ENCODE peak calls at places on chromosomes 7 and 10, in ten cellular contexts. E is NCI-H446, C is activated gamma-delta T cell treated with Interleukin-2 at 50 U/mL for 16 hours, S is iPS-NIHi11, O is fibroblast of lung, Z is neural progenitor cell, N is NCI-H69, F is GM12865, K is NCI-H1417, D is GOT3. R is an unnamed sample.

GRCh38 chr7:50149364-50149763 is 56.3 kb upstream of the ZPBP start:
- DNase-seq in F (no peak), O (no peak), D (no peak), S (no peak), K (no peak), N (no peak), E (no peak), C (no peak), Z (no peak), R (no peak)

GRCh38 chr7:88020953-88021650 is 87.1 kb downstream of the ADAM22 start:
- DNase-seq in O (no peak), D (no peak), Z (no peak), S (no peak), N (no peak), E (no peak), C (no peak), K (no peak), F (no peak), R (no peak)

GRCh38 chr7:149469806-149470205 is 8.9 kb upstream of the ZNF777 start:
- DNase-seq in K (no peak), D (no peak), N (no peak), C (no peak), Z (no peak), E (no peak), S (no peak), F (no peak), O (no peak), R (no peak)

GRCh38 chr10:46528171-46528671 is 28.2 kb downstream of the GPRIN2 start:
- DNase-seq in F (no peak), E (no peak), D (no peak), Z (no peak), K (no peak), C (no peak), S (no peak), N (no peak), O (no peak), R (no peak)

GRCh38 chr10:3067859-3068179 is 471 bp downstream of the PFKP start:
- DNase-seq in E (no peak), F (no peak), S (peak; percentile 38), Z (peak; percentile 43), K (no peak), N (peak; percentile 49), D (no peak), C (no peak), O (no peak), R (no peak)

GRCh38 chr7:104967088-104967487 is 46.9 kb upstream of the KMT2E start:
- DNase-seq in K (no peak), N (no peak), Z (no peak), S (no peak), D (no peak), C (no peak), E (no peak), O (no peak), F (no peak), R (no peak)

GRCh38 chr7:119472398-119473038 is 800.5 kb upstream of the KCND2 start:
- DNase-seq in E (no peak), K (peak; percentile 38), C (no peak), O (no peak), Z (no peak), N (peak; percentile 94), D (no peak), S (peak; percentile 12), F (no peak), R (peak; percentile 3)

GRCh38 chr10:113806503-113806902 is 47.4 kb downstream of the DCLRE1A start:
- DNase-seq in N (no peak), K (no peak), F (no peak), E (no peak), O (no peak), D (no peak), C (no peak), Z (no peak), S (no peak), R (no peak)

GRCh38 chr7:1927942-1928341 is 257.9 kb downstream of the ELFN1 start:
- DNase-seq in S (no peak), F (no peak), Z (no peak), O (no peak), D (no peak), N (no peak), K (no peak), E (no peak), C (no peak), R (no peak)

GRCh38 chr7:953547-954327 is 743 bp downstream of the ADAP1 start:
- DNase-seq in S (peak; percentile 80), D (no peak), C (no peak), E (no peak), O (peak; percentile 19), F (peak; percentile 48), K (no peak), Z (peak; percentile 63), N (peak; percentile 41), R (no peak)

GRCh38 chr10:90859321-90859751 is 1.5 kb upstream of the HTR7 start:
- DNase-seq in F (no peak), D (no peak), O (peak; percentile 83), Z (no peak), N (no peak), C (no peak), K (no peak), S (no peak), E (no peak), R (no peak)

GRCh38 chr10:42975005-42975493 is 101.8 kb upstream of the RET start:
- DNase-seq in F (no peak), K (no peak), O (no peak), N (no peak), E (no peak), Z (no peak), C (no peak), S (peak; percentile 8), D (no peak), R (no peak)

GRCh38 chr10:86264481-86265231 is 101.9 kb downstream of the GRID1 start:
- DNase-seq in K (no peak), E (no peak), O (no peak), D (no peak), Z (no peak), C (no peak), N (peak; percentile 51), F (no peak), S (no peak), R (no peak)

GRCh38 chr7:20083781-20084180 is 133.4 kb downstream of the MACC1 start:
- DNase-seq in S (no peak), C (no peak), Z (no peak), O (peak; percentile 50), E (no peak), D (no peak), F (peak; percentile 10), K (no peak), N (no peak), R (no peak)

GRCh38 chr10:102713814-102714620 is at the start of gene ARL3:
- DNase-seq in D (peak; percentile 89), Z (peak; percentile 100), E (peak; percentile 95), C (peak; percentile 93), S (peak; percentile 99), K (peak; percentile 93), O (peak; percentile 97), F (peak; percentile 99), N (peak; percentile 98), R (peak; percentile 99)

GRCh38 chr10:72335394-72336258 is 19.1 kb downstream of the DNAJB12 start:
- DNase-seq in S (no peak), C (peak; percentile 51), N (peak; percentile 44), E (no peak), F (peak; percentile 90), Z (no peak), K (no peak), O (peak; percentile 91), D (no peak), R (no peak)

GRCh38 chr10:4214912-4215311 is 429.9 kb upstream of the KLF6 start:
- DNase-seq in F (no peak), Z (no peak), D (no peak), S (peak; percentile 17), K (no peak), O (no peak), C (no peak), N (no peak), E (no peak), R (no peak)

GRCh38 chr10:76942556-76943416 is 694.8 kb downstream of the KCNMA1 start:
- DNase-seq in S (no peak), C (no peak), N (no peak), F (no peak), E (no peak), D (no peak), O (no peak), Z (no peak), K (no peak), R (no peak)

GRCh38 chr10:98261436-98262277 is 6.3 kb downstream of the LOXL4 start:
- DNase-seq in C (no peak), N (no peak), K (no peak), S (no peak), E (no peak), F (no peak), D (no peak), Z (no peak), O (no peak), R (no peak)

GRCh38 chr7:150531704-150532103 is 17.0 kb downstream of the GIMAP7 start:
- DNase-seq in S (no peak), C (no peak), E (no peak), O (no peak), K (no peak), D (no peak), Z (no peak), F (no peak), N (no peak), R (no peak)

GRCh38 chr10:96651998-96652431 is 65.2 kb upstream of the TM9SF3 start:
- DNase-seq in D (no peak), F (peak; percentile 84), C (peak; percentile 56), O (no peak), N (no peak), Z (no peak), E (no peak), K (no peak), S (no peak), R (no peak)

GRCh38 chr10:8047452-8048280 is 6.8 kb upstream of the GATA3 start:
- DNase-seq in E (no peak), D (no peak), N (no peak), C (no peak), F (no peak), K (no peak), S (no peak), Z (peak; percentile 81), O (no peak), R (no peak)

GRCh38 chr7:157723205-157723604 is 386.4 kb downstream of the DNAJB6 start:
- DNase-seq in D (no peak), E (no peak), O (no peak), Z (no peak), N (no peak), F (no peak), K (no peak), S (no peak), C (no peak), R (no peak)

GRCh38 chr10:121574519-121575170 is 23.6 kb downstream of the FGFR2 start:
- DNase-seq in E (no peak), F (no peak), K (no peak), N (no peak), O (no peak), Z (no peak), S (no peak), D (no peak), C (no peak), R (no peak)

GRCh38 chr10:627032-627992 is 62.2 kb downstream of the DIP2C start:
- DNase-seq in S (no peak), C (no peak), K (no peak), N (no peak), O (no peak), E (no peak), F (no peak), Z (no peak), D (no peak), R (no peak)

GRCh38 chr10:31878486-31878885 is 50.1 kb downstream of the ARHGAP12 start:
- DNase-seq in C (no peak), O (no peak), F (no peak), Z (no peak), N (no peak), K (no peak), S (no peak), D (no peak), E (no peak), R (no peak)

GRCh38 chr7:124762611-124763143 is 2.9 kb downstream of the GPR37 start:
- DNase-seq in E (peak; percentile 72), N (peak; percentile 91), S (no peak), C (no peak), O (peak; percentile 59), Z (no peak), F (no peak), K (no peak), D (no peak), R (peak; percentile 57)

GRCh38 chr7:119283353-119283752 is 989.6 kb upstream of the KCND2 start:
- DNase-seq in F (no peak), S (no peak), O (no peak), C (no peak), K (no peak), N (no peak), D (no peak), E (no peak), Z (no peak), R (peak; percentile 84)

R was measured in NCI-H82.